ENCODE peak calls at places on chromosomes 5 and 9, in four cellular contexts. J is activated CD8-positive, alpha-beta memory T cell treated with anti-CD3 and anti-CD28 coated beads, Interleukin-2, amount 10 ng/mL, durations not matched to agents 7 days and 5 days; L is stimulated activated CD4-positive, alpha-beta T cell treated with anti-CD3 and anti-CD28 coated beads, Interleukin-12 subunit alpha, Interleukin-12 subunit beta, amount 100 ng/mL, for 4 hours; C is GM13977. E is an unnamed sample.

GRCh38 chr5:157718529-157718928 is 12.7 kb upstream of the THG1L start:
- DNase-seq in J (no peak), L (no peak), C (peak), E (peak)

GRCh38 chr9:96061293-96061987 is 185.9 kb downstream of the ERCC6L2 start:
- DNase-seq in J (peak), L (peak), C (peak), E (peak)

GRCh38 chr9:13750639-13751038 is 471.1 kb upstream of the MPDZ start:
- DNase-seq in J (no peak), L (no peak), C (no peak), E (no peak)

GRCh38 chr5:68409259-68409658 is 193.7 kb downstream of the PIK3R1 start:
- DNase-seq in J (no peak), L (no peak), C (no peak), E (no peak)

GRCh38 chr5:168699002-168699401 is 119.8 kb upstream of the PANK3 start:
- DNase-seq in J (no peak), L (no peak), C (no peak), E (no peak)

GRCh38 chr5:158013939-158014338 is 155.0 kb upstream of the CLINT1 start:
- DNase-seq in J (no peak), L (no peak), C (peak), E (peak)

GRCh38 chr5:159021360-159022177 is 78.1 kb downstream of the EBF1 start:
- DNase-seq in J (no peak), L (no peak), C (no peak), E (no peak)

GRCh38 chr9:131500939-131501541 is 1.7 kb upstream of the POMT1 start:
- DNase-seq in J (peak), L (peak), C (no peak), E (no peak)

GRCh38 chr9:121192518-121192917 is 9.2 kb downstream of the RAB14 start:
- DNase-seq in J (no peak), L (no peak), C (no peak), E (no peak)

E was measured in GM12865.